ENCODE peak calls at places on chromosome 11, in eight cellular contexts. V, T, S, F, R, O, E and N are unnamed samples.

GRCh38 chr11:17352925-17353227 is 1.3 kb downstream of the NCR3LG1 start:
- DNase-seq in V (no peak), T (peak), S (no peak), F (peak), R (peak), O (peak), E (peak), N (peak)

GRCh38 chr11:118441770-118442169 is 5.5 kb downstream of the KMT2A start:
- DNase-seq in V (no peak), T (no peak), S (no peak), F (peak), R (no peak), O (no peak), E (no peak), N (no peak)

GRCh38 chr11:19367051-19367709 is 126.4 kb upstream of the E2F8 start:
- DNase-seq in V (no peak), T (no peak), S (no peak), F (no peak), R (no peak), O (no peak), E (no peak), N (peak)

GRCh38 chr11:109037856-109038780 is 373.2 kb downstream of the DDX10 start:
- DNase-seq in V (no peak), T (no peak), S (no peak), F (no peak), R (no peak), O (no peak), E (no peak), N (no peak)

GRCh38 chr11:10858505-10859360 is 880 bp upstream of the ZBED5 start:
- DNase-seq in V (peak), T (peak), S (peak), F (peak), R (peak), O (peak), E (peak), N (peak)

GRCh38 chr11:127247261-127247660 is 246.7 kb upstream of the KIRREL3 start:
- DNase-seq in V (no peak), T (no peak), S (no peak), F (no peak), R (no peak), O (no peak), E (no peak), N (no peak)

GRCh38 chr11:71580057-71581003 is 2.3 kb downstream of the KRTAP5-11 start:
- DNase-seq in V (peak), T (no peak), S (no peak), F (peak), R (no peak), O (peak), E (peak), N (no peak)

GRCh38 chr11:13118194-13118593 is 109.1 kb downstream of the RASSF10 start:
- DNase-seq in V (no peak), T (no peak), S (no peak), F (no peak), R (no peak), O (no peak), E (no peak), N (no peak)

GRCh38 chr11:57277845-57278720 is 41.0 kb upstream of the APLNR start:
- DNase-seq in V (peak), T (no peak), S (no peak), F (peak), R (peak), O (peak), E (peak), N (no peak)

GRCh38 chr11:73130181-73130580 is 11.9 kb downstream of the FCHSD2 start:
- DNase-seq in V (no peak), T (no peak), S (no peak), F (no peak), R (no peak), O (no peak), E (no peak), N (no peak)

GRCh38 chr11:132831272-132831671 is 701.0 kb downstream of the OPCML start:
- DNase-seq in V (no peak), T (no peak), S (no peak), F (no peak), R (no peak), O (no peak), E (no peak), N (no peak)

GRCh38 chr11:75113049-75113448 is 16.4 kb upstream of the OR2AT4 start:
- DNase-seq in V (no peak), T (no peak), S (no peak), F (no peak), R (no peak), O (no peak), E (no peak), N (no peak)

GRCh38 chr11:74680035-74680671 is 51.1 kb downstream of the CHRDL2 start:
- DNase-seq in V (no peak), T (no peak), S (no peak), F (no peak), R (no peak), O (no peak), E (no peak), N (peak)